ENCODE peak calls at places on chromosomes 12 and 14, in six cellular contexts. Q, H, K, U, F and G are unnamed samples.

GRCh38 chr12:52308807-52309425 is 12.3 kb downstream of the KRT83 start:
- DNase-seq in F (no peak), H (no peak), U (no peak), Q (no peak), K (no peak), G (no peak)

GRCh38 chr12:52817699-52818238 is 3.9 kb upstream of the KRT4 start:
- DNase-seq in Q (no peak), U (no peak), F (no peak), K (no peak), H (no peak), G (no peak)

GRCh38 chr12:131384544-131384855 is 326.4 kb upstream of the SFSWAP start:
- DNase-seq in F (no peak), Q (no peak), H (no peak), U (no peak), K (no peak), G (no peak)

GRCh38 chr12:62698701-62699101 is 232.1 kb downstream of the MON2 start:
- DNase-seq in Q (no peak), H (peak), U (no peak), K (no peak), F (no peak), G (no peak)

GRCh38 chr12:2893007-2893406 is 2.3 kb downstream of the TULP3 start:
- DNase-seq in Q (peak), K (no peak), H (peak), F (no peak), U (no peak), G (no peak)

GRCh38 chr12:67929373-67929772 is 59.9 kb upstream of the IFNG-AS1 start:
- DNase-seq in U (no peak), K (no peak), F (no peak), Q (no peak), H (no peak), G (no peak)

GRCh38 chr12:22990501-22990900 is 365.5 kb downstream of the ETNK1 start:
- DNase-seq in F (no peak), H (no peak), U (no peak), Q (no peak), K (no peak), G (no peak)

GRCh38 chr14:71358209-71358931 is 451.1 kb downstream of the PCNX1 start:
- DNase-seq in H (peak), Q (no peak), F (no peak), K (no peak), U (no peak), G (no peak)

GRCh38 chr14:100107236-100107635 is 42.0 kb downstream of the EVL start:
- DNase-seq in Q (no peak), F (no peak), K (no peak), H (no peak), U (no peak), G (peak)

GRCh38 chr12:77648716-77649115 is 182.0 kb upstream of the NAV3 start:
- DNase-seq in K (no peak), H (peak), Q (no peak), F (no peak), U (no peak), G (no peak)

GRCh38 chr12:63782466-63782865 is 2.8 kb downstream of the RXYLT1 start:
- DNase-seq in U (no peak), F (no peak), H (no peak), Q (no peak), K (no peak), G (no peak)

GRCh38 chr12:92505373-92506340 is 197.1 kb upstream of the PLEKHG7 start:
- DNase-seq in U (no peak), H (peak), Q (peak), F (no peak), K (peak), G (no peak)

GRCh38 chr14:104137297-104138097 is 890 bp upstream of the KIF26A start:
- DNase-seq in H (peak), U (peak), K (peak), Q (peak), F (peak), G (no peak)

GRCh38 chr12:112236786-112237185 is 111.4 kb downstream of the TRAFD1 start:
- DNase-seq in F (no peak), U (no peak), H (no peak), K (no peak), Q (no peak), G (no peak)

GRCh38 chr14:60618200-60618599 is 31.1 kb downstream of the SIX1 start:
- DNase-seq in Q (no peak), K (no peak), H (no peak), F (no peak), U (no peak), G (no peak)

GRCh38 chr14:34693228-34693939 is 21.0 kb downstream of the CFL2 start:
- DNase-seq in F (no peak), K (peak), H (peak), Q (peak), U (no peak), G (no peak)

GRCh38 chr12:127273621-127274020 is 993.3 kb upstream of the TMEM132C start:
- DNase-seq in H (peak), F (no peak), K (no peak), Q (no peak), U (no peak), G (no peak)

GRCh38 chr12:53940448-53941014 is 1.9 kb downstream of the HOXC13 start:
- DNase-seq in F (no peak), U (no peak), Q (no peak), H (no peak), K (no peak), G (no peak)

GRCh38 chr12:34218193-34219045 is 196.1 kb downstream of the ALG10 start:
- DNase-seq in Q (peak), F (peak), K (peak), H (peak), U (peak), G (no peak)

GRCh38 chr12:57810450-57810849 is 8.1 kb downstream of the AVIL start:
- DNase-seq in F (no peak), Q (peak), U (no peak), K (no peak), H (peak), G (peak)

GRCh38 chr12:112126916-112127315 is 1.6 kb downstream of the TRAFD1 start:
- DNase-seq in H (no peak), F (no peak), U (no peak), Q (no peak), K (no peak), G (no peak)

GRCh38 chr14:99575043-99576023 is 28.7 kb downstream of the CCDC85C start:
- DNase-seq in Q (peak), H (no peak), K (peak), F (no peak), U (no peak), G (peak)

GRCh38 chr14:94646481-94646880 is 34.3 kb downstream of the SERPINA3 start:
- DNase-seq in F (no peak), Q (no peak), U (no peak), K (no peak), H (peak), G (no peak)

GRCh38 chr14:82385043-82385442 is 851.4 kb upstream of the SEL1L start:
- DNase-seq in F (no peak), U (no peak), H (no peak), K (no peak), Q (no peak), G (no peak)

GRCh38 chr14:35534884-35535793 is 1.2 kb downstream of the INSM2 start:
- DNase-seq in U (peak), Q (peak), K (peak), F (no peak), H (peak), G (no peak)

GRCh38 chr12:3629082-3629830 is 123.7 kb downstream of the CRACR2A start:
- DNase-seq in F (no peak), Q (no peak), H (no peak), K (no peak), U (no peak), G (no peak)

GRCh38 chr14:24211311-24211710 is 2.0 kb downstream of the CHMP4A start:
- DNase-seq in U (no peak), H (no peak), K (no peak), F (no peak), Q (no peak), G (no peak)

GRCh38 chr12:42564540-42564939 is 25.0 kb downstream of the PRICKLE1 start:
- DNase-seq in H (peak), K (no peak), Q (no peak), U (no peak), F (no peak), G (no peak)

GRCh38 chr14:94623422-94623809 is 11.2 kb downstream of the SERPINA3 start:
- DNase-seq in K (no peak), Q (no peak), H (no peak), U (no peak), F (no peak), G (no peak)

GRCh38 chr12:105911966-105912365 is 226.8 kb downstream of the NUAK1 start:
- DNase-seq in U (no peak), H (no peak), F (no peak), Q (no peak), K (no peak), G (no peak)

GRCh38 chr14:92900660-92901059 is 22.3 kb upstream of the CHGA start:
- DNase-seq in F (no peak), K (no peak), U (no peak), H (no peak), Q (no peak), G (no peak)

GRCh38 chr12:93946542-93947150 is 201.7 kb upstream of the PLXNC1 start:
- DNase-seq in U (no peak), Q (no peak), F (no peak), H (peak), K (no peak), G (no peak)

GRCh38 chr12:1473418-1473817 is 121.0 kb downstream of the FBXL14 start:
- DNase-seq in F (no peak), U (peak), H (no peak), K (no peak), Q (no peak), G (no peak)

GRCh38 chr12:54052745-54053624 is 650 bp upstream of the HOXC4 start:
- DNase-seq in U (no peak), F (no peak), H (no peak), Q (no peak), K (no peak), G (no peak)

GRCh38 chr12:121334513-121335343 is 17.5 kb downstream of the ANAPC5 start:
- DNase-seq in K (no peak), U (peak), F (no peak), H (peak), Q (peak), G (peak)

GRCh38 chr12:108447168-108447840 is 67.8 kb upstream of the FICD start:
- DNase-seq in F (no peak), H (peak), K (no peak), U (no peak), Q (no peak), G (no peak)

GRCh38 chr14:92676031-92676430 is 72.4 kb downstream of the LGMN start:
- DNase-seq in H (no peak), Q (no peak), K (no peak), F (no peak), U (no peak), G (no peak)

GRCh38 chr14:80906946-80907345 is 34.6 kb downstream of the CEP128 start:
- DNase-seq in K (no peak), F (no peak), U (no peak), H (peak), Q (no peak), G (no peak)

GRCh38 chr12:66637693-66638301 is 41.1 kb downstream of the GRIP1 start:
- DNase-seq in U (no peak), H (no peak), K (no peak), F (no peak), Q (no peak), G (no peak)

GRCh38 chr14:52327374-52328226 is 13.5 kb downstream of the PTGER2 start:
- DNase-seq in H (peak), U (no peak), F (no peak), K (no peak), Q (no peak), G (no peak)